ENCODE peak calls at places on chromosomes 6 and 20, in eight cellular contexts. E is suprapubic skin, T is lower leg skin, J is transverse colon, I is uterus, P is heart left ventricle, K is A549, G is HepG2. R is an unnamed sample.

GRCh38 chr6:167507376-167507961 is 182.6 kb downstream of the TTLL2 start:
- DNase-seq in K (no peak), J (no peak), G (no peak), E (no peak), P (no peak), I (no peak), T (no peak), R (no peak)

GRCh38 chr6:6861995-6862394 is 245.8 kb upstream of the RREB1 start:
- DNase-seq in P (no peak), G (no peak), I (no peak), J (no peak), K (no peak), T (no peak), E (no peak), R (no peak)

GRCh38 chr6:158560787-158561246 is 926 bp downstream of the TMEM181 start:
- DNase-seq in T (peak), E (no peak), I (no peak), J (peak), G (no peak), K (no peak), P (no peak), R (no peak)

GRCh38 chr6:63571382-63571882 is 848 bp upstream of the LOC128125822 start:
- DNase-seq in G (no peak), J (no peak), T (no peak), I (no peak), P (no peak), E (no peak), K (no peak), R (no peak)

GRCh38 chr6:16684195-16684689 is 77.0 kb downstream of the ATXN1 start:
- DNase-seq in T (no peak), E (no peak), J (no peak), P (no peak), G (peak), I (no peak), K (peak), R (no peak)

GRCh38 chr6:161195418-161195817 is 78.4 kb downstream of the AGPAT4 start:
- DNase-seq in J (no peak), P (no peak), T (no peak), E (no peak), G (no peak), I (no peak), K (no peak), R (no peak)

GRCh38 chr6:159692303-159693127 is 526 bp downstream of the SOD2 start:
- DNase-seq in I (peak), K (peak), T (peak), P (peak), J (peak), G (peak), E (peak), R (peak)

GRCh38 chr6:52524921-52525320 is 51.9 kb downstream of the TRAM2 start:
- DNase-seq in K (no peak), T (no peak), I (no peak), P (no peak), G (no peak), E (no peak), J (no peak), R (no peak)

GRCh38 chr6:130517444-130517931 is 151.7 kb downstream of the TMEM200A start:
- DNase-seq in G (no peak), J (no peak), T (no peak), P (no peak), I (no peak), K (no peak), E (no peak), R (no peak)

GRCh38 chr6:78611886-78612480 is 255.4 kb upstream of the IRAK1BP1 start:
- DNase-seq in I (no peak), J (no peak), P (no peak), E (no peak), G (peak), K (peak), T (no peak), R (no peak)

GRCh38 chr6:159969921-159970320 is 1.0 kb downstream of the IGF2R start:
- DNase-seq in I (peak), G (peak), E (peak), P (peak), T (peak), J (peak), K (peak), R (peak)

GRCh38 chr20:38825571-38825900 is 20.0 kb downstream of the PPP1R16B start:
- DNase-seq in G (no peak), I (no peak), K (no peak), T (no peak), E (no peak), J (no peak), P (no peak), R (no peak)

GRCh38 chr6:49556429-49556837 is 6.0 kb downstream of the C6orf141 start:
- DNase-seq in I (no peak), T (no peak), E (no peak), J (peak), P (no peak), G (peak), K (peak), R (no peak)

GRCh38 chr20:2004171-2004570 is 10.3 kb upstream of the PDYN start:
- DNase-seq in P (no peak), J (no peak), I (no peak), K (no peak), G (no peak), T (no peak), E (no peak), R (no peak)

GRCh38 chr6:44960898-44961297 is 367.2 kb upstream of the RUNX2 start:
- DNase-seq in I (no peak), G (peak), T (no peak), K (no peak), E (no peak), P (no peak), J (no peak), R (no peak)

GRCh38 chr20:18057106-18057993 is at the start of gene OVOL2:
- DNase-seq in E (peak), J (peak), G (no peak), P (no peak), K (peak), T (peak), I (no peak), R (no peak)

GRCh38 chr6:108690326-108691000 is 129.7 kb downstream of the FOXO3 start:
- DNase-seq in G (no peak), T (peak), E (no peak), P (no peak), J (no peak), K (no peak), I (no peak), R (no peak)

GRCh38 chr6:1607236-1607556 is 2.5 kb upstream of the FOXC1 start:
- DNase-seq in T (no peak), K (no peak), J (no peak), P (no peak), I (no peak), G (no peak), E (no peak), R (no peak)

GRCh38 chr20:13552061-13552460 is 86.7 kb downstream of the TASP1 start:
- DNase-seq in T (no peak), E (no peak), J (no peak), I (no peak), P (no peak), G (no peak), K (peak), R (no peak)

GRCh38 chr6:149046822-149047246 is 270.7 kb upstream of the TAB2 start:
- DNase-seq in E (no peak), I (no peak), T (no peak), J (no peak), P (no peak), K (no peak), G (no peak), R (no peak)

GRCh38 chr6:127547215-127547614 is 28.1 kb upstream of the MTCL3 start:
- DNase-seq in K (peak), I (no peak), T (no peak), J (no peak), E (no peak), P (no peak), G (no peak), R (no peak)

GRCh38 chr20:9015984-9016324 is 52.9 kb upstream of the PLCB4 start:
- DNase-seq in K (peak), J (no peak), P (no peak), G (no peak), I (no peak), T (no peak), E (no peak), R (no peak)

GRCh38 chr6:43834528-43835145 is 64.6 kb downstream of the VEGFA start:
- DNase-seq in P (no peak), E (no peak), G (no peak), T (no peak), I (no peak), J (no peak), K (no peak), R (no peak)

GRCh38 chr6:89352329-89353117 is at the start of gene UBE2J1:
- DNase-seq in E (peak), J (peak), K (peak), P (peak), T (peak), I (peak), G (peak), R (peak)

GRCh38 chr6:19830171-19830570 is 7.0 kb upstream of the ID4 start:
- DNase-seq in E (no peak), J (no peak), P (no peak), G (peak), K (no peak), I (no peak), T (no peak), R (no peak)

GRCh38 chr20:8867346-8867745 is 201.5 kb upstream of the PLCB4 start:
- DNase-seq in I (no peak), J (no peak), K (no peak), E (no peak), P (no peak), T (no peak), G (no peak), R (no peak)

GRCh38 chr6:15391500-15391899 is 145.6 kb downstream of the JARID2 start:
- DNase-seq in I (no peak), P (no peak), K (no peak), T (no peak), G (no peak), E (no peak), J (no peak), R (no peak)

GRCh38 chr20:3909952-3910366 is 20.8 kb downstream of the PANK2 start:
- DNase-seq in I (no peak), G (no peak), K (no peak), T (peak), P (no peak), J (no peak), E (no peak), R (no peak)

GRCh38 chr20:20369353-20370086 is 1.6 kb downstream of the INSM1 start:
- DNase-seq in P (no peak), T (no peak), K (peak), I (no peak), E (no peak), G (no peak), J (peak), R (no peak)

GRCh38 chr20:47785900-47786762 is 850 bp upstream of the SULF2 start:
- DNase-seq in J (peak), K (peak), G (peak), I (peak), E (peak), T (peak), P (peak), R (peak)

GRCh38 chr6:138275976-138276375 is 57.7 kb upstream of the PBOV1 start:
- DNase-seq in E (no peak), J (no peak), G (no peak), K (no peak), I (no peak), T (no peak), P (no peak), R (no peak)

GRCh38 chr6:148747145-148747492 is 289 bp downstream of the UST start:
- DNase-seq in J (peak), I (peak), G (no peak), K (no peak), T (peak), E (peak), P (peak), R (no peak)

GRCh38 chr20:10475225-10475624 is 40.1 kb downstream of the SLX4IP start:
- DNase-seq in T (no peak), I (no peak), E (no peak), P (no peak), J (no peak), K (no peak), G (no peak), R (no peak)
- TF ChIP-seq POLR2A in T (no peak), I (no peak), E (no peak), P (no peak), J (no peak), K (no peak), G (no peak), R (no peak)

DNA sequence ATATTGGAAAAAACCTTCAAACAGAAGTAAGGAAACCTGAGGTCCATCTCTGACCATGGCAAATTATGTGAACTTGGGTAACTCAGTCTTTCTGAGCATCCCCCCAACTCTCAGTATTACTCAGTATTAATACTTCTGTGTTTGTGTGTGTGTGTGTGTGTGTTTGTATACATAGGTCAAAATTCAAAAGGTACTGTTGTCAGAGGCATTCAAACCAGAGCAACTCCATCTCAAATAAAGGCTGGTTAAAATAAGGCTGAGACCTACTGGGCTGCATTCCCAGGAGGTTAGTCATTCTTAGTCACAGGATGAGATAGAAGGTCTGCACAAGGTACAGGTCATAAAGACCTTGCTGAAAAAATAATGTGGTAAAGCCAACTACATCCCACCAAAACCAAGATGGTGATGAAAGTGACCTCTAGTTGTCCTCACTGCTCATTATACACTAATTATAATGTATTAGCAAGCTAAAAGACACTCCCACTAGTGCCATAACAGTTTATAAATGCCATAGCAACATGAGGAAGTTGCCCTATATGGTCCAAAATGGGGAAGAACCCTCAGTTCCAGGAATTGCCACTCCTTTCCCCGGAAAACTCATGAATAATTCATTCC is 33.3 kb upstream of the SLC22A16 start:
- DNase-seq in K (peak), P (no peak), E (no peak), T (peak), I (no peak), J (no peak), G (peak), R (no peak)
- TF ChIP-seq POLR2A in K (no peak), P (no peak), E (no peak), T (no peak), I (no peak), J (no peak), G (no peak), R (no peak)

GRCh38 chr6:32194825-32195651 is 2.6 kb upstream of the GPSM3 start:
- DNase-seq in T (no peak), I (no peak), P (peak), K (peak), J (peak), G (no peak), E (no peak), R (no peak)
- TF ChIP-seq POLR2A in T (no peak), I (peak), P (peak), K (peak), J (no peak), G (no peak), E (no peak), R (no peak)

DNA sequence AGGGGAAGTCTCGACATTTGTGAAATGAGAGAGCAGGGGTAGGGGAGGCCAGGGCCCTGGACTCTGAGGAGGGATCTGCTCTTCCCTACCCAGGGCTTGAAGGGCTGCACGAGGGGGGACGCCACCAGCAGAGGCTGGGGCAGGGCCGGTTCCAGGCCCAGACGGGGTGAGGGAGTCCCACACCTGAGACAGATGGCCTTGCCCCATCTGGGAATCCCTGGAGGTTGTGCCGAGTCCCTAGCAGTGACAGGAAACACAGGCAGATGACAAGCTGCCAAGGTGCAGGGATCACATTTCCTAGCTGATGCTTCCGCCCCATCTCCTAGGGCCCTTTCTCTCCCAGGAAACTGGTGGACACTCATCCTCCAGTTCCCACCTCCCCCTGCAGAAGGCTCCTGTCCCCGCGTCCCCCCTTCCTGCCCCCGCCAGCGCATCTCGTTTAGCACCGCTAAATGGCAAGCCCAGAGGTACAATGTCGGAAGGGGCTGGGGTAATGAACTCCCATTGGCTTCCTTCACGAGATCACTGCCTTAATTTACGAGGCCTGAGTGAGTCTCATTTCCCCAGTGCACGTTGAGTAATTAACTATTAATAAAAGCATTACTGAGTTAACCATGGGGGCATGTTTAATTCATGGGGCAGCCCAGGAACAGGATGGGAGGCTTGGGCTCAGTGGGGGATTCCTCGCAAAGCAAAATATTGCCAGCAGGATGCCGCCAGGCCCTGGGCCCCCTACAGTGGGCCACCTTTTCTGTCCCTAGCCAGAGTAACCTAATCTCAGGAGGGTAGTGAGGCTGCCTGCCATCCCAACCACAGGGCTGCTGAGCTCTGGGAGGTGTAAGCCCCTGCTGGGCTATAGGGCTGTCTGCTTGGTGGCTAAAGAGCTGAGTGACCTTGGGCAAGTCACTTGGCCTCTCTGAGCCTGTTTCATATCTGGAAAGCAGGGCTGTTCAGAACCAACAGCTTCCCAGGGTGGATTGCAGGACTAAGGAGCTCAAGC is 35.4 kb upstream of the CDH22 start:
- DNase-seq in T (no peak), P (no peak), I (no peak), K (no peak), G (no peak), E (no peak), J (no peak), R (no peak)
- TF ChIP-seq POLR2A in T (no peak), P (no peak), I (no peak), K (no peak), G (peak), E (no peak), J (no peak), R (no peak)

DNA sequence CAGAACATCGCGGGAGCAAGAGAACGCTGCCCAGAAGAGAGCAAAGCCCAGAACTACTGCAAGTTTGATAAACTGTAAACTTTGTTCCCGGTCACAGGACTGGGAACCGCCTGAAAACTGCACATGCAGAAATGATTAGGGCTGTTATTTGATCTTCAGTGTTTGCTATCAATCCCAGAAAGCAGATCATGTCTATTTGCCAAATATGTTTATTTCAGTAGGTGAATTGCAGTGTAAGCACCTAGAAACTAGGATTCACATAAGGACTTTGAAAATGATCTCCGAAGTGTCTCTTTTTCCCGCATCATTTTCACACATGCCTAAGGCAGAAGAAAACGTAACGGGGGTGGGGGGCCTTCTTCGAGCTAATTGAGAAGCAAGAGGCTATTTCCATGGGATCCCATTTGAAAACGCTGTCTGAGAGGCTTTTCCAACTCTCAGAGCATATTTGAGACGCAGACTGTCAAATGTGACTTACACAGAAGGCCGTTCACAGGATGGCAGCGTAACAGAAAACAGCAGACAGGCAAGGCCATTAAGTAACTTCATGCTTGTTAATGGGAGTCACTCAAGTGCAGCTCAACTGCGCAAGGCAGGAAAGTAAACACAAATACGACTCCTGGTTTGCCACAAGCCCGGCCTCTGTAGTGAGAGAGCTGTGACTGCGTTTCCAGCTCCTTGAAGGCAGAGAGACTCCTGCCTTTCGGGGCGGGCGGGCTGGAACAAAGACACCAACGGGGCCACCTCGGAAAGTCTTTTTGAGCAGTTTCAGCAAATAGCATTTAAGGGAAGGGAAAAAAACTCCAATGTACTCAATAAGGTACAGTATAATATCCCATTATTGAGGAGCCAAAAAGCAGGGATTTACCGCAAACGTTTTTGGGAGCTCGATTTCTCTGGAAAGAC is 144.7 kb upstream of the ZNF217 start:
- DNase-seq in P (peak), K (peak), J (peak), I (peak), G (peak), E (peak), T (peak), R (no peak)
- TF ChIP-seq POLR2A in P (no peak), K (peak), J (peak), I (no peak), G (peak), E (peak), T (no peak), R (no peak)

GRCh38 chr20:62367136-62367482 is at the start of gene LAMA5:
- DNase-seq in E (no peak), G (peak), K (peak), T (no peak), J (peak), I (no peak), P (peak), R (peak)
- TF ChIP-seq POLR2A in E (no peak), G (no peak), K (peak), T (no peak), J (no peak), I (peak), P (peak), R (no peak)

DNA sequence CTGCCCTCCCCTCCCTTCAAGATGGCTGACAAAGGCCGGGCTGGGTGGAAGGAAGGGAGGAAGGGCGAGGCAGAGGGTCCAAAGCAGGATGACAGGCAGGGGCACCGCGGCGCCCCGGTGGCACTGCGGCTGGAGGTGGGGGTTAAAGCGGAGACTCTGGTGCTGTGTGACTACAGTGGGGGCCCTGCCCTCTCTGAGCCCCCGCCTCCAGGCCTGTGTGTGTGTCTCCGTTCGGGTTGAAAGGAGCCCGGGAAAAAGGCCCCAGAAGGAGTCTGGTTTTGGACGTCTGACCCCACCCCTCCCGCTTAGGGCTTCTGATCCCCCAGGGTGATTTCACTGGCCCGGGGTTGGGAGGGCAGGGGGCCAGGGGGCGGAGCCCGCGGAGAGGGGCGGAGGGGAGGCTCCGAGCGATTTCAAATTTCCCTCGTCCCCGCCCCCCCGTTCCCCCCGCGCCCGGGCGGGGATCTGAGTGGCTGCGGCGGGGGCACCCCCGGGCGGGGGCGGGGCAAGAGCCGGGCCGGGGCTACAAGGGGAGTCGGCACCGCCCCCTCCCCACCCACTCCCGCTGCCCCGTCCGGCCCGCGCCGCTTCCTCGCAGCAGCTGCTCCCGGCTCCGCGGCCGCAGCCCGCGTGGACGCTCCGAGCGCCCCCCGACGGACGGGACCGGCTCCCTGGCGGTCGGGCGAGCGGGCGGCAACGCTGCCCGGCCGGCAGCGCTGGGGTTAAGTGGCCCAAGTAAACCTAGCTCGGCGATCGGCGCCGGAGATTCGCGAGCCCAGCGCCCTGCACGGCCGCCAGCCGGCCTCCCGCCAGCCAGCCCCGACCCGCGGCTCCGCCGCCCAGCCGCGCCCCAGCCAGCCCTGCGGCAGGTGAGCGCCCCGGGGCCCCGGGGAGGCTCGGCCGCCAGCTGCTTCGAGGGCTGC is at the start of gene DNMT3B:
- DNase-seq in T (peak), I (peak), K (peak), P (peak), J (peak), E (no peak), G (peak), R (peak)
- TF ChIP-seq POLR2A in T (no peak), I (no peak), K (peak), P (no peak), J (no peak), E (no peak), G (peak), R (no peak)